ENCODE peak calls at places on chromosomes 11 and 22, in five cellular contexts. R is caudate nucleus, X is endothelial cell, V is adrenal gland, A is HFF-Myc. Y is an unnamed sample.

GRCh38 chr22:45883811-45884170 is 93.2 kb downstream of the WNT7B start:
- DNase-seq in R (no peak), A (no peak), X (no peak), V (no peak), Y (no peak)

GRCh38 chr11:133526790-133527189 is 5.5 kb downstream of the OPCML start:
- DNase-seq in A (no peak), X (no peak), V (no peak), R (no peak), Y (no peak)

GRCh38 chr22:30871391-30872281 is 96.9 kb downstream of the MORC2 start:
- DNase-seq in R (no peak), A (no peak), V (peak; percentile 8), X (no peak), Y (no peak)

GRCh38 chr11:47946682-47947575 is 33.4 kb upstream of the PTPRJ start:
- DNase-seq in X (no peak), V (peak; percentile 87), A (peak; percentile 81), R (peak; percentile 8), Y (peak; percentile 76)

GRCh38 chr22:38125731-38126344 is 15.4 kb upstream of the BAIAP2L2 start:
- DNase-seq in A (no peak), X (no peak), R (no peak), V (no peak), Y (no peak)

GRCh38 chr22:46971141-46971775 is 208.8 kb downstream of the TBC1D22A start:
- DNase-seq in X (peak; percentile 51), R (no peak), V (peak; percentile 55), A (no peak), Y (no peak)

GRCh38 chr11:18352581-18352980 is 30.2 kb downstream of the GTF2H1 start:
- DNase-seq in V (no peak), X (no peak), R (no peak), A (no peak), Y (no peak)

GRCh38 chr11:108559904-108560303 is 33.7 kb downstream of the EXPH5 start:
- DNase-seq in V (no peak), A (peak; percentile 31), X (no peak), R (no peak), Y (peak; percentile 68)

GRCh38 chr22:49212002-49212401 is 615.7 kb downstream of the BRD1 start:
- DNase-seq in A (no peak), X (no peak), V (peak; percentile 3), R (no peak), Y (no peak)

GRCh38 chr22:17305076-17305475 is 64.2 kb upstream of the CECR2 start:
- DNase-seq in R (no peak), A (no peak), X (no peak), V (no peak), Y (no peak)

GRCh38 chr11:94142308-94143277 is 14.0 kb downstream of the PANX1 start:
- DNase-seq in A (no peak), R (no peak), X (no peak), V (no peak), Y (no peak)

GRCh38 chr11:13923716-13924650 is 38.5 kb upstream of the SPON1 start:
- DNase-seq in V (no peak), R (no peak), X (no peak), A (no peak), Y (no peak)

GRCh38 chr22:20867179-20868099 is 8.6 kb downstream of the SNAP29 start:
- DNase-seq in A (no peak), R (no peak), V (peak; percentile 61), X (peak; percentile 19), Y (no peak)

GRCh38 chr22:29330753-29331152 is 15.3 kb upstream of the RASL10A start:
- DNase-seq in A (peak; percentile 65), V (peak; percentile 96), X (peak; percentile 50), R (peak; percentile 25), Y (no peak)

GRCh38 chr11:31805629-31806185 is 5.4 kb downstream of the PAX6 start:
- DNase-seq in X (no peak), V (no peak), A (no peak), R (no peak), Y (no peak)

GRCh38 chr11:34619062-34619516 is 1.8 kb upstream of the EHF start:
- DNase-seq in V (no peak), X (no peak), A (no peak), R (no peak), Y (no peak)

GRCh38 chr11:16126361-16126760 is 230.0 kb downstream of the SOX6 start:
- DNase-seq in V (no peak), X (peak; percentile 8), A (no peak), R (no peak), Y (no peak)

GRCh38 chr11:28176231-28176853 is 68.2 kb downstream of the METTL15 start:
- DNase-seq in X (no peak), R (no peak), A (peak; percentile 3), V (no peak), Y (no peak)

GRCh38 chr11:1830119-1830499 is 4.7 kb upstream of the SYT8 start:
- DNase-seq in V (peak; percentile 21), A (no peak), R (no peak), X (no peak), Y (no peak)

GRCh38 chr11:3857628-3858027 is 2.2 kb downstream of the STIM1 start:
- DNase-seq in R (no peak), X (no peak), V (no peak), A (no peak), Y (no peak)

GRCh38 chr11:34281256-34281655 is 76.6 kb downstream of the ABTB2 start:
- DNase-seq in V (no peak), A (no peak), R (no peak), X (no peak), Y (no peak)

GRCh38 chr11:86639172-86639571 is 33.2 kb downstream of the ME3 start:
- DNase-seq in R (no peak), X (no peak), A (peak; percentile 40), V (no peak), Y (no peak)

GRCh38 chr11:3810446-3810845 is 2.1 kb downstream of the PGAP2 start:
- DNase-seq in R (no peak), V (no peak), X (no peak), A (no peak), Y (no peak)

GRCh38 chr11:69495441-69496201 is 14.2 kb downstream of the LINC01488 start:
- DNase-seq in A (no peak), V (no peak), R (no peak), X (no peak), Y (no peak)

GRCh38 chr11:86923993-86924766 is 31.0 kb downstream of the FZD4 start:
- DNase-seq in X (peak; percentile 22), R (no peak), A (no peak), V (no peak), Y (no peak)

GRCh38 chr11:75639752-75640151 is 29.1 kb downstream of the MAP6 start:
- DNase-seq in A (no peak), R (peak; percentile 77), X (no peak), V (peak; percentile 83), Y (no peak)

GRCh38 chr22:27412866-27413445 is 388.6 kb downstream of the MN1 start:
- DNase-seq in V (no peak), R (no peak), A (no peak), X (no peak), Y (no peak)

GRCh38 chr11:75342966-75343870 is 8.2 kb downstream of the ARRB1 start:
- DNase-seq in A (no peak), X (no peak), R (no peak), V (no peak), Y (no peak)

GRCh38 chr11:23620617-23621016 is 760.3 kb upstream of the CCDC179 start:
- DNase-seq in A (no peak), R (no peak), V (no peak), X (no peak), Y (no peak)

GRCh38 chr11:44223261-44223660 is 86.7 kb downstream of the ALX4 start:
- DNase-seq in X (no peak), V (no peak), A (no peak), R (no peak), Y (peak; percentile 23)

GRCh38 chr11:117986981-117987495 is 844 bp downstream of the IL10RA start:
- DNase-seq in X (no peak), V (no peak), R (no peak), A (no peak), Y (no peak)

GRCh38 chr11:79139900-79140299 is 300.9 kb downstream of the TENM4 start:
- DNase-seq in V (no peak), A (no peak), R (no peak), X (no peak), Y (no peak)

GRCh38 chr11:16793511-16793910 is 55.1 kb downstream of the C11orf58 start:
- DNase-seq in X (no peak), V (no peak), A (no peak), R (no peak), Y (no peak)

GRCh38 chr11:66419825-66420224 is 1.0 kb upstream of the NPAS4 start:
- DNase-seq in R (peak; percentile 63), V (no peak), A (no peak), X (no peak), Y (no peak)

GRCh38 chr11:8022876-8023275 is 35.7 kb downstream of the EIF3F start:
- DNase-seq in V (peak; percentile 17), X (no peak), R (no peak), A (no peak), Y (no peak)

GRCh38 chr11:18243783-18244362 is 4.6 kb downstream of the SAA2 start:
- DNase-seq in V (peak; percentile 79), R (no peak), A (peak; percentile 58), X (peak; percentile 66), Y (peak; percentile 22)

GRCh38 chr11:23233075-23233474 is 372.8 kb upstream of the CCDC179 start:
- DNase-seq in R (no peak), V (no peak), X (no peak), A (peak; percentile 24), Y (no peak)

GRCh38 chr11:126384053-126384335 is 28.5 kb downstream of the ST3GAL4 start:
- DNase-seq in A (no peak), X (no peak), V (no peak), R (no peak), Y (no peak)

GRCh38 chr22:49011379-49011768 is 816.3 kb downstream of the BRD1 start:
- DNase-seq in V (no peak), R (no peak), X (no peak), A (no peak), Y (no peak)